ENCODE peak calls at places on chromosomes 7 and 10, in eight cellular contexts. G, T, P, V, B, H, U and D are unnamed samples.

GRCh38 chr7:103914147-103914899 is 75.1 kb downstream of the RELN start:
- DNase-seq in G (no peak), T (no peak), P (no peak), V (no peak), B (no peak), H (no peak), U (no peak), D (no peak)

GRCh38 chr10:117240730-117241529 is at the start of gene SLC18A2:
- DNase-seq in G (no peak), T (no peak), P (no peak), V (no peak), B (no peak), H (no peak), U (no peak), D (no peak)

GRCh38 chr10:114291076-114291475 is 52.0 kb downstream of the VWA2 start:
- DNase-seq in G (no peak), T (no peak), P (no peak), V (no peak), B (no peak), H (no peak), U (no peak), D (no peak)

GRCh38 chr7:157462840-157463239 is 126.0 kb downstream of the DNAJB6 start:
- DNase-seq in G (no peak), T (no peak), P (peak), V (no peak), B (no peak), H (no peak), U (no peak), D (no peak)

GRCh38 chr10:132711618-132712051 is 74.3 kb downstream of the NKX6-2 start:
- DNase-seq in G (no peak), T (no peak), P (no peak), V (no peak), B (peak), H (no peak), U (no peak), D (no peak)

GRCh38 chr10:8064436-8064835 is 9.9 kb downstream of the GATA3 start:
- DNase-seq in G (no peak), T (no peak), P (no peak), V (no peak), B (no peak), H (no peak), U (no peak), D (no peak)

GRCh38 chr7:131104611-131105293 is 222.9 kb upstream of the MKLN1 start:
- DNase-seq in G (no peak), T (no peak), P (no peak), V (no peak), B (no peak), H (no peak), U (no peak), D (no peak)

GRCh38 chr10:99708428-99709010 is 23.4 kb downstream of the COX15 start:
- DNase-seq in G (no peak), T (no peak), P (no peak), V (no peak), B (no peak), H (no peak), U (no peak), D (no peak)

GRCh38 chr10:94183666-94184264 is 179.0 kb downstream of the NOC3L start:
- DNase-seq in G (no peak), T (peak), P (no peak), V (no peak), B (peak), H (no peak), U (no peak), D (no peak)

GRCh38 chr10:53090725-53091124 is 318.1 kb upstream of the MBL2 start:
- DNase-seq in G (no peak), T (no peak), P (no peak), V (no peak), B (no peak), H (no peak), U (no peak), D (no peak)

GRCh38 chr10:73494877-73495225 is 973 bp downstream of the PPP3CB start:
- DNase-seq in G (no peak), T (no peak), P (no peak), V (no peak), B (peak), H (no peak), U (no peak), D (no peak)

GRCh38 chr10:72981882-72982529 is 27.4 kb upstream of the PLA2G12B start:
- DNase-seq in G (peak), T (no peak), P (no peak), V (no peak), B (peak), H (no peak), U (no peak), D (no peak)

GRCh38 chr7:157271991-157272324 is 64.8 kb upstream of the DNAJB6 start:
- DNase-seq in G (peak), T (peak), P (peak), V (no peak), B (peak), H (peak), U (no peak), D (peak)

GRCh38 chr7:1024331-1024761 is 20.0 kb upstream of the GPR146 start:
- DNase-seq in G (no peak), T (no peak), P (no peak), V (no peak), B (no peak), H (peak), U (no peak), D (no peak)

GRCh38 chr7:1026721-1027151 is 17.6 kb upstream of the GPR146 start:
- DNase-seq in G (no peak), T (no peak), P (no peak), V (no peak), B (no peak), H (no peak), U (no peak), D (no peak)

GRCh38 chr7:1025747-1026581 is 18.4 kb upstream of the GPR146 start:
- DNase-seq in G (peak), T (no peak), P (no peak), V (no peak), B (no peak), H (no peak), U (no peak), D (no peak)

GRCh38 chr7:1022801-1023465 is 21.4 kb upstream of the GPR146 start:
- DNase-seq in G (no peak), T (no peak), P (no peak), V (no peak), B (no peak), H (peak), U (no peak), D (no peak)

DNA sequence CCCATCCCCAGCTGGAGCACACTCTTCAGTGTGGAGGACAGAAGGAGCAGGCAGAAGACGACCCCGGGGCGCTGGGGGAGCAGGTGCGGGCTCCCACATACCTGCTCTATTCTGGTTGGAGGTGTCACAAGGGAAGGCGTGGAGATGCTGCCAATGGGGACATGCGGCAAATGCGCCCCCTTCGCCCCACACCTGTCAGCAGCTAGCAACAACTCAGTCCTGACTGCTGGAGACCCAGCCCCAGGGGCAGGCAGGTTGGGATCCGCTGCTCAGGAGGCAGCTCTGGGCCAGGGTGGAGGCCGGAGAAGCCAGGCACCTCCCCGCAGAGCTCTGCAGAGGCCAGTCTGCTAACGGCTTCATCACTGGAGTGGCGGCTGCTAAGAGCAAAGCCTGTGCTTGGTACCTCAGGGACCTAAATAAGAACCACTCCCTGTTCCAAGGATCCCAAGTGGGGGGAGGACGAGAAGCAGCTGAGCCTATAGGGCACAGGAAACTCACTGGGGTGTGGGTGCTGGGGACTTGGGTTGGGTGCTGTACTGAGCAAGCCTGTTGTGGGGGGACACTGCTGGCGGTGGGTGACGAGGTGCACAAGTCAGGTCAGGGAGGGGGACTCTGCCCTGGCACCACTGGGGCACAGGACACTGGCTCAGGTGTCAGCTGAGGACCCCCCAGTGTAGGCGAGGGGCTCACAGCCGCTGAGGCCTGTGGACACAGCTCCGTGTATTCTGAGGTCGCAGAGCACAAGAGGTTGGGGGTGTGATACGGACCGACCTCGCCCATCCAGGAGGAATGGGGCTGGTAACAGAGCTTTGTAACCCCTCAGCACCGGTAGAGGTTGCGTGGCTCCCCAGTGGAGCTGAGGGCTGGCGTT is 19.2 kb upstream of the GPR146 start:
- DNase-seq in G (no peak), T (no peak), P (no peak), V (no peak), B (no peak), H (no peak), U (no peak), D (no peak)
- H3K4me3 ChIP-seq in G (no peak), T (no peak), P (no peak), V (no peak), B (no peak), H (no peak), U (no peak), D (no peak)

DNA sequence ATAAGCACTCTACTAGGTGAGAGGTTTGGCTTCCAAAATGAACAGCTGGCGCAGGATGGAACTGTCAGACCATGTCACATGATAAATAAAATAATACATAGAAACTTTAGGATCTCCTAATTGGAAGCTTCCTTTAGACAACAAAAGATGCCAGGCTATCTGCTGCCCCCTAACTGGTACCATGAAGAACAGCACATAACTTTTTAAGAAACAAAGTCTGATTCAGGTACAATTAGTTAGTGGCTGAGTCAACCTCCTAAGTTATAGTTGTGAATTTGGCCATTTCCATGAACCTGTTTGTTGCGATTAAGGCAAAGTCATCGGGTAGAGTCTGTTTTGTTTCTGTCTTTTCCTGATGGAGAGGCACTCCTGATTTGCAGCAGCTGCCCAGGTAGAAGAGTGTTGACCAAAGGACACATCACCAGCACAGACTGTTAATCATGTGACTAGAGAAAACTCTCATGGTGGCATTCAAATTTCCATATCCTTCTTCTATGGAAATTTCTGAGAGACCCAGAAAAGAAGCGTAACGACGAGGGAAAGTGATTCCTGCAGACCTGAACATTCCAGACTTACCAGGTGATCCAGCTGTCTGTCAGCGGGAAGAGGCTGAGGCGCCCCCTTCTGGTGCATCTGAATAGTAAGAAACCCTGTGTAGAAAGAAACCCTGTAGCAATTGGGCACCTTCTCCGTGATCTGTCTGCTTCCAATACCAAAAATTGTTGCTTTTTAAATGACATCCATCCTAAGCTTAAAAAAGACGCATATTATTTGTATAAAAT is 8.6 kb upstream of the INHBA start:
- DNase-seq in G (peak), T (no peak), P (no peak), V (peak), B (peak), H (peak), U (peak), D (no peak)
- TF ChIP-seq CTCF in G (peak), T (peak), P (no peak), V (peak), B (peak), H (no peak), U (peak), D (peak)

GRCh38 chr7:45410893-45411292 is 163.3 kb upstream of the ADCY1 start:
- DNase-seq in G (no peak), T (no peak), P (no peak), V (no peak), B (no peak), H (no peak), U (no peak), D (no peak)
- H3K4me3 ChIP-seq in G (no peak), T (no peak), P (no peak), V (no peak), B (no peak), H (no peak), U (no peak), D (no peak)

DNA sequence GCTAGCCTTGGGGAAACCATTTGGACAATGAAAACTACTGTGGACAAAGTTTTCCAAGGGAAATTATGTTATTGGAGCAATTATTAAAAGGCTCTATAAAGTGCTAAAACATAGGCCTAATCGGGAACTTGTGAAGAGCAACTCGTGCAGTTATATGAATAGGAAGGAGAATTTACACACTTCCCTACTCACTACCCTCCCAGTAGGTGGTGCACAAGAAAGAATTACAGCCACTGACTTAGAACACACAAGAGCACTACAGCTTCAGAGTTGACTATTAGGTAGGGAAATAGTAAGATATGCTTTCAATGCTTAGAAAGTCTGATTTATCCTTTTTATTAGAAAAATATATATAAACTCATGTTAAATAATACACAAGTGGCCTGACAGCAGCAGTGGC is 47.2 kb downstream of the GSAP start:
- DNase-seq in G (no peak), T (no peak), P (no peak), V (no peak), B (peak), H (no peak), U (no peak), D (no peak)
- TF ChIP-seq CTCF in G (no peak), T (peak), P (no peak), V (no peak), B (peak), H (no peak), U (no peak), D (peak)

DNA sequence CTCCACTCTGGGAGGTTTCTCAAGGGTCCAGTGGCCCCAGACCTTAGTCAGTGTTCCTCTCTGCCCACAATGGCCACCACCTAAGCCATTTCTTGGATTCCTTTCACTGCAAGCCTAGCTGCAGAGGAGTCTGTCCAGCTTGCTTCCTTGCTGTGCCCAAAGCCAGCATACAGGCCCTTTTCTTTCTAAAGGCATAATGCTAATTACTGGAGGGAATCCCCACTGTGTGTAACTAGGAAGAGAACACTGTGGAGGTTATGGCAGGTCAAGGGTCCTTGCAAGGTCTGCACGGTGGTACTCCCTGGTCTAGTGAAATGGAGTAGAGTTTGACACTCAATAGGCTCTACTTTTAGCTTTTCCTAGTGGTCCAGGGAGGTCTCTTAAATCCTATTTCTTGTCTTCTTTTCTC is 70.4 kb upstream of the CC2D2B start:
- DNase-seq in G (no peak), T (no peak), P (no peak), V (no peak), B (no peak), H (no peak), U (no peak), D (no peak)
- H3K4me3 ChIP-seq in G (no peak), T (no peak), P (no peak), V (no peak), B (no peak), H (no peak), U (no peak), D (no peak)

DNA sequence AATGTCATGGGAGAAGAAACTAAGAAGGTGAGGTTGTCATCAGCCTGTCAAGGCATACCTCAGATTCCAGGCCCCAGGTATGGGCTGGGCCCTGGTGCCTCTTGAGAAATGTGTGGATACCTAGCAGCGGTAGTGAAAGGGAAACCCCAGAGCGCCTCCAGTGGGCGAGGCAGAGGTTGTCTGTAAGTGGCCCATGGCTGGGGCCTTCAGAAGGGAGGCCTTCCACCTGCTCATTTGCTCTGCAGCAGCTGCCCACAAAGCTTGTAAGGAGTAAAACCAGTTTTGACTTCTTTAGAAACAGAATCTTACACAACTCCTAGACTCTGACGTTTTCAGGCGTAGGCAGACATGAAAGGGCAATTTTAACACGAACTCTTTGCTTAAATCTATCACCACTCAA is 509.9 kb downstream of the PARD3 start:
- DNase-seq in G (no peak), T (no peak), P (no peak), V (peak), B (peak), H (peak), U (peak), D (no peak)
- TF ChIP-seq CTCF in G (no peak), T (peak), P (no peak), V (peak), B (peak), H (no peak), U (no peak), D (peak)

GRCh38 chr7:922334-923107 is 32.0 kb downstream of the ADAP1 start:
- DNase-seq in G (peak), T (no peak), P (peak), V (no peak), B (no peak), H (peak), U (no peak), D (no peak)
- H3K4me3 ChIP-seq in G (no peak), T (no peak), P (peak), V (no peak), B (no peak), H (peak), U (peak), D (no peak)

GRCh38 chr7:69624431-69624830 is 26.2 kb downstream of the AUTS2 start:
- DNase-seq in G (no peak), T (no peak), P (no peak), V (no peak), B (no peak), H (no peak), U (no peak), D (no peak)

GRCh38 chr7:69622014-69622818 is 23.9 kb downstream of the AUTS2 start:
- DNase-seq in G (no peak), T (no peak), P (no peak), V (no peak), B (no peak), H (no peak), U (no peak), D (no peak)

GRCh38 chr7:69622960-69623359 is 24.7 kb downstream of the AUTS2 start:
- DNase-seq in G (no peak), T (no peak), P (no peak), V (no peak), B (no peak), H (no peak), U (no peak), D (no peak)

GRCh38 chr7:69625798-69626197 is 27.5 kb downstream of the AUTS2 start:
- DNase-seq in G (no peak), T (no peak), P (no peak), V (no peak), B (no peak), H (no peak), U (no peak), D (no peak)

GRCh38 chr7:69624842-69625637 is 26.8 kb downstream of the AUTS2 start:
- DNase-seq in G (no peak), T (no peak), P (no peak), V (no peak), B (no peak), H (no peak), U (no peak), D (no peak)
- TF ChIP-seq CTCF in G (no peak), T (no peak), P (no peak), V (no peak), B (no peak), H (no peak), U (no peak), D (no peak)